ENCODE peak calls at places on chromosomes 5 and 9, in four cellular contexts. I is mucosa of descending colon, J is renal cortical epithelial cell, N is ELR. U is an unnamed sample.

GRCh38 chr5:52693279-52693678 is 94.4 kb upstream of the ITGA1 start:
- DNase-seq in I (peak; percentile 39), J (peak; percentile 29), N (peak; percentile 58), U (no peak)

GRCh38 chr5:98694902-98695301 is 78.6 kb upstream of the RGMB start:
- DNase-seq in I (no peak), J (no peak), N (no peak), U (no peak)

GRCh38 chr5:52760695-52761366 is 26.9 kb upstream of the ITGA1 start:
- DNase-seq in I (no peak), J (no peak), N (no peak), U (no peak)

GRCh38 chr5:146301666-146302065 is 37.0 kb upstream of the POU4F3 start:
- DNase-seq in I (no peak), J (peak; percentile 16), N (no peak), U (no peak)

GRCh38 chr5:180340856-180341255 is 12.3 kb downstream of the GFPT2 start:
- DNase-seq in I (no peak), J (no peak), N (peak; percentile 27), U (no peak)

GRCh38 chr5:131747180-131748105 is 49.4 kb downstream of the FNIP1 start:
- DNase-seq in I (no peak), J (peak; percentile 44), N (peak; percentile 68), U (peak; percentile 81)

GRCh38 chr5:54463696-54464095 is 8.2 kb downstream of the HSPB3 start:
- DNase-seq in I (no peak), J (no peak), N (no peak), U (no peak)

GRCh38 chr9:30198463-30199309 is 2185.8 kb upstream of the ACO1 start:
- DNase-seq in I (no peak), J (no peak), N (no peak), U (no peak)

GRCh38 chr5:134245101-134245604 is 19.3 kb upstream of the PPP2CA start:
- DNase-seq in I (no peak), J (peak; percentile 77), N (peak; percentile 93), U (no peak)

GRCh38 chr5:171750316-171750788 is 35.3 kb upstream of the SMIM23 start:
- DNase-seq in I (peak; percentile 37), J (no peak), N (peak; percentile 40), U (no peak)

GRCh38 chr9:123111427-123111826 is 78.0 kb downstream of the GPR21 start:
- DNase-seq in I (no peak), J (no peak), N (no peak), U (no peak)

GRCh38 chr5:82397741-82398320 is 119.7 kb upstream of the RPS23 start:
- DNase-seq in I (no peak), J (no peak), N (no peak), U (no peak)

GRCh38 chr5:177356756-177357458 is 817 bp upstream of the RGS14 start:
- DNase-seq in I (peak; percentile 3), J (no peak), N (no peak), U (no peak)

GRCh38 chr9:1018121-1018520 is 32.0 kb upstream of the DMRT2 start:
- DNase-seq in I (peak; percentile 47), J (no peak), N (peak; percentile 20), U (no peak)

GRCh38 chr5:56848206-56848605 is 32.9 kb downstream of the MAP3K1 start:
- DNase-seq in I (no peak), J (no peak), N (no peak), U (no peak)

GRCh38 chr5:171755354-171755821 is 30.2 kb upstream of the SMIM23 start:
- DNase-seq in I (no peak), J (no peak), N (peak; percentile 8), U (no peak)

GRCh38 chr9:3963266-3964019 is 336.4 kb downstream of the GLIS3 start:
- DNase-seq in I (no peak), J (peak; percentile 26), N (peak; percentile 93), U (no peak)

GRCh38 chr5:178196986-178197385 is 7.3 kb upstream of the HNRNPAB start:
- DNase-seq in I (peak; percentile 55), J (no peak), N (peak; percentile 30), U (no peak)

GRCh38 chr9:133709716-133710571 is 28.2 kb downstream of the SARDH start:
- DNase-seq in I (peak; percentile 9), J (no peak), N (no peak), U (no peak)

GRCh38 chr5:142290574-142291299 is 34.1 kb downstream of the SPRY4 start:
- DNase-seq in I (no peak), J (peak; percentile 36), N (no peak), U (no peak)

GRCh38 chr5:174053891-174054290 is 8.4 kb downstream of the NSG2 start:
- DNase-seq in I (no peak), J (no peak), N (no peak), U (no peak)

GRCh38 chr5:160287378-160288051 is 24.8 kb downstream of the CCNJL start:
- DNase-seq in I (peak; percentile 70), J (peak; percentile 67), N (peak; percentile 18), U (no peak)

GRCh38 chr5:134503937-134504437 is 21.5 kb upstream of the JADE2 start:
- DNase-seq in I (no peak), J (no peak), N (no peak), U (peak; percentile 58)

GRCh38 chr5:1386274-1386717 is 41.4 kb upstream of the CLPTM1L start:
- DNase-seq in I (peak; percentile 79), J (peak; percentile 20), N (peak; percentile 26), U (peak; percentile 79)

GRCh38 chr9:107389617-107390071 is 99.9 kb downstream of the KLF4 start:
- DNase-seq in I (no peak), J (peak; percentile 96), N (no peak), U (no peak)

GRCh38 chr5:164296603-164297080 is 791.2 kb downstream of the MAT2B start:
- DNase-seq in I (no peak), J (no peak), N (peak; percentile 4), U (no peak)

GRCh38 chr5:78920604-78921003 is 64.5 kb downstream of the ARSB start:
- DNase-seq in I (no peak), J (peak; percentile 38), N (peak; percentile 26), U (no peak)

GRCh38 chr5:179497636-179498365 is 52.6 kb upstream of the RUFY1 start:
- DNase-seq in I (no peak), J (no peak), N (no peak), U (no peak)

GRCh38 chr5:33311893-33312292 is 128.9 kb upstream of the TARS1 start:
- DNase-seq in I (no peak), J (peak; percentile 95), N (peak; percentile 98), U (no peak)

GRCh38 chr5:140347382-140347781 is 979 bp upstream of the HBEGF start:
- DNase-seq in I (no peak), J (no peak), N (no peak), U (no peak)

GRCh38 chr9:117120061-117120460 is 294.8 kb downstream of the ASTN2 start:
- DNase-seq in I (no peak), J (peak; percentile 58), N (no peak), U (no peak)

GRCh38 chr5:168013546-168013945 is 277.9 kb upstream of the WWC1 start:
- DNase-seq in I (no peak), J (no peak), N (no peak), U (no peak)

GRCh38 chr9:129131300-129132145 is 20.3 kb downstream of the PTPA start:
- DNase-seq in I (peak; percentile 85), J (peak; percentile 54), N (peak; percentile 72), U (peak; percentile 55)

GRCh38 chr5:135024956-135025729 is 8.9 kb downstream of the PITX1 start:
- DNase-seq in I (no peak), J (peak; percentile 32), N (peak; percentile 44), U (no peak)

GRCh38 chr9:98974994-98975712 is 31.4 kb downstream of the COL15A1 start:
- DNase-seq in I (peak; percentile 92), J (peak; percentile 46), N (peak; percentile 83), U (peak; percentile 45)

GRCh38 chr5:168984135-168984675 is 316.7 kb downstream of the SLIT3 start:
- DNase-seq in I (no peak), J (no peak), N (no peak), U (no peak)

U was measured in Jurkat, Clone E6-1.